ENCODE peak calls at places on chromosomes 16 and 17, in five cellular contexts. G is GM23248; K is body of pancreas; E is CD4-positive, CD25-positive, alpha-beta regulatory T cell; C is RCC 7860. Q is an unnamed sample.

GRCh38 chr16:21563676-21564075 is 35.7 kb upstream of the METTL9 start:
- DNase-seq in G (no peak), K (no peak), E (no peak), C (no peak), Q (no peak)

GRCh38 chr17:28443901-28444638 is 29.4 kb upstream of the SLC13A2 start:
- DNase-seq in G (no peak), K (no peak), E (no peak), C (no peak), Q (no peak)

GRCh38 chr16:56576585-56577299 is 11.9 kb downstream of the MT4 start:
- DNase-seq in G (peak; percentile 72), K (peak; percentile 87), E (peak; percentile 87), C (peak; percentile 45), Q (peak; percentile 85)

GRCh38 chr16:50741225-50741807 is 570 bp upstream of the CYLD start:
- DNase-seq in G (peak; percentile 61), K (peak; percentile 20), E (no peak), C (no peak), Q (no peak)

GRCh38 chr16:89897204-89897603 is 21.5 kb upstream of the MC1R start:
- DNase-seq in G (no peak), K (no peak), E (no peak), C (no peak), Q (no peak)

GRCh38 chr17:80023261-80024205 is 12.1 kb downstream of the TBC1D16 start:
- DNase-seq in G (peak; percentile 33), K (peak; percentile 45), E (no peak), C (no peak), Q (no peak)

GRCh38 chr17:29625037-29625750 is 2.5 kb upstream of the CORO6 start:
- DNase-seq in G (peak; percentile 91), K (no peak), E (no peak), C (no peak), Q (no peak)

GRCh38 chr17:64020068-64020766 is at the start of gene ICAM2:
- DNase-seq in G (no peak), K (peak; percentile 70), E (peak; percentile 96), C (no peak), Q (peak; percentile 74)

GRCh38 chr17:31112001-31112661 is 17.4 kb downstream of the NF1 start:
- DNase-seq in G (peak; percentile 37), K (no peak), E (no peak), C (no peak), Q (no peak)

GRCh38 chr17:48132375-48132774 is 24.8 kb downstream of the SNX11 start:
- DNase-seq in G (no peak), K (no peak), E (no peak), C (no peak), Q (no peak)

GRCh38 chr17:48483471-48484131 is 47.2 kb downstream of the HOXB1 start:
- DNase-seq in G (peak; percentile 98), K (peak; percentile 7), E (no peak), C (peak; percentile 99), Q (peak; percentile 37)